ENCODE peak calls at places on chromosomes 7 and 10, in ten cellular contexts. One of them, this sample, is unnamed.

GRCh38 chr7:30412810-30413504 is 65.6 kb downstream of the NOD1 start:
- DNase-seq in right atrium auricular region: no peak
- DNase-seq in tibial artery: no peak
- DNase-seq in sigmoid colon: no peak
- DNase-seq in GM23338: peak; percentile 85
- DNase-seq in left lung: no peak
- DNase-seq in fibroblast of lung: peak; percentile 78
- DNase-seq in psoas muscle: no peak
- DNase-seq in aorta: no peak
- DNase-seq in iPS DF 6.9: peak; percentile 41
- DNase-seq in this sample: no peak

GRCh38 chr7:55526770-55527169 is 45.5 kb downstream of the VOPP1 start:
- DNase-seq in right atrium auricular region: no peak
- DNase-seq in tibial artery: no peak
- DNase-seq in sigmoid colon: no peak
- DNase-seq in GM23338: peak; percentile 68
- DNase-seq in left lung: no peak
- DNase-seq in fibroblast of lung: no peak
- DNase-seq in psoas muscle: no peak
- DNase-seq in aorta: no peak
- DNase-seq in iPS DF 6.9: no peak
- DNase-seq in this sample: no peak

GRCh38 chr10:95850791-95851190 is 57.0 kb upstream of the CC2D2B start:
- DNase-seq in right atrium auricular region: no peak
- DNase-seq in tibial artery: no peak
- DNase-seq in sigmoid colon: no peak
- DNase-seq in GM23338: no peak
- DNase-seq in left lung: no peak
- DNase-seq in fibroblast of lung: no peak
- DNase-seq in psoas muscle: no peak
- DNase-seq in aorta: no peak
- DNase-seq in iPS DF 6.9: no peak
- DNase-seq in this sample: no peak

GRCh38 chr7:1846331-1847065 is 176.4 kb downstream of the ELFN1 start:
- DNase-seq in right atrium auricular region: no peak
- DNase-seq in tibial artery: peak; percentile 59
- DNase-seq in sigmoid colon: peak; percentile 50
- DNase-seq in GM23338: no peak
- DNase-seq in left lung: peak; percentile 22
- DNase-seq in fibroblast of lung: no peak
- DNase-seq in psoas muscle: peak; percentile 35
- DNase-seq in aorta: peak; percentile 70
- DNase-seq in iPS DF 6.9: no peak
- DNase-seq in this sample: peak; percentile 8

GRCh38 chr10:128604025-128604424 is 477.8 kb upstream of the MKI67 start:
- DNase-seq in right atrium auricular region: no peak
- DNase-seq in tibial artery: no peak
- DNase-seq in sigmoid colon: no peak
- DNase-seq in GM23338: no peak
- DNase-seq in left lung: no peak
- DNase-seq in fibroblast of lung: no peak
- DNase-seq in psoas muscle: no peak
- DNase-seq in aorta: no peak
- DNase-seq in iPS DF 6.9: no peak
- DNase-seq in this sample: no peak

GRCh38 chr10:85946713-85947326 is 419.8 kb downstream of the GRID1 start:
- DNase-seq in right atrium auricular region: no peak
- DNase-seq in tibial artery: no peak
- DNase-seq in sigmoid colon: no peak
- DNase-seq in GM23338: no peak
- DNase-seq in left lung: no peak
- DNase-seq in fibroblast of lung: no peak
- DNase-seq in psoas muscle: no peak
- DNase-seq in aorta: no peak
- DNase-seq in iPS DF 6.9: no peak
- DNase-seq in this sample: no peak

GRCh38 chr7:134075799-134076198 is 51.3 kb upstream of the LRGUK start:
- DNase-seq in right atrium auricular region: no peak
- DNase-seq in tibial artery: no peak
- DNase-seq in sigmoid colon: no peak
- DNase-seq in GM23338: no peak
- DNase-seq in left lung: no peak
- DNase-seq in fibroblast of lung: no peak
- DNase-seq in psoas muscle: no peak
- DNase-seq in aorta: no peak
- DNase-seq in iPS DF 6.9: no peak
- DNase-seq in this sample: no peak

GRCh38 chr10:6068422-6068821 is 6.3 kb upstream of the IL2RA start:
- DNase-seq in right atrium auricular region: no peak
- DNase-seq in tibial artery: peak; percentile 38
- DNase-seq in sigmoid colon: peak; percentile 63
- DNase-seq in GM23338: no peak
- DNase-seq in left lung: peak; percentile 55
- DNase-seq in fibroblast of lung: no peak
- DNase-seq in psoas muscle: no peak
- DNase-seq in aorta: no peak
- DNase-seq in iPS DF 6.9: no peak
- DNase-seq in this sample: peak; percentile 33

GRCh38 chr10:12782537-12782936 is 219.0 kb downstream of the CCDC3 start:
- DNase-seq in right atrium auricular region: no peak
- DNase-seq in tibial artery: no peak
- DNase-seq in sigmoid colon: peak; percentile 74
- DNase-seq in GM23338: peak; percentile 72
- DNase-seq in left lung: no peak
- DNase-seq in fibroblast of lung: no peak
- DNase-seq in psoas muscle: peak; percentile 65
- DNase-seq in aorta: no peak
- DNase-seq in iPS DF 6.9: no peak
- DNase-seq in this sample: peak; percentile 31

GRCh38 chr10:132624847-132625839 is 87.6 kb downstream of the INPP5A start:
- DNase-seq in right atrium auricular region: no peak
- DNase-seq in tibial artery: peak; percentile 71
- DNase-seq in sigmoid colon: peak; percentile 70
- DNase-seq in GM23338: no peak
- DNase-seq in left lung: no peak
- DNase-seq in fibroblast of lung: no peak
- DNase-seq in psoas muscle: peak; percentile 58
- DNase-seq in aorta: peak; percentile 75
- DNase-seq in iPS DF 6.9: no peak
- DNase-seq in this sample: no peak

GRCh38 chr10:119655566-119656001 is 4.4 kb downstream of the BAG3 start:
- DNase-seq in right atrium auricular region: peak; percentile 85
- DNase-seq in tibial artery: peak; percentile 77
- DNase-seq in sigmoid colon: peak; percentile 95
- DNase-seq in GM23338: no peak
- DNase-seq in left lung: no peak
- DNase-seq in fibroblast of lung: peak; percentile 86
- DNase-seq in psoas muscle: peak; percentile 88
- DNase-seq in aorta: no peak
- DNase-seq in iPS DF 6.9: no peak
- DNase-seq in this sample: peak; percentile 46

GRCh38 chr7:71272509-71273214 is 140.7 kb downstream of the GALNT17 start:
- DNase-seq in right atrium auricular region: no peak
- DNase-seq in tibial artery: no peak
- DNase-seq in sigmoid colon: no peak
- DNase-seq in GM23338: no peak
- DNase-seq in left lung: no peak
- DNase-seq in fibroblast of lung: no peak
- DNase-seq in psoas muscle: no peak
- DNase-seq in aorta: no peak
- DNase-seq in iPS DF 6.9: no peak
- DNase-seq in this sample: no peak

GRCh38 chr10:31124852-31125251 is 93.2 kb upstream of the ZNF438 start:
- DNase-seq in right atrium auricular region: no peak
- DNase-seq in tibial artery: no peak
- DNase-seq in sigmoid colon: no peak
- DNase-seq in GM23338: no peak
- DNase-seq in left lung: no peak
- DNase-seq in fibroblast of lung: no peak
- DNase-seq in psoas muscle: no peak
- DNase-seq in aorta: no peak
- DNase-seq in iPS DF 6.9: no peak
- DNase-seq in this sample: no peak

DNA sequence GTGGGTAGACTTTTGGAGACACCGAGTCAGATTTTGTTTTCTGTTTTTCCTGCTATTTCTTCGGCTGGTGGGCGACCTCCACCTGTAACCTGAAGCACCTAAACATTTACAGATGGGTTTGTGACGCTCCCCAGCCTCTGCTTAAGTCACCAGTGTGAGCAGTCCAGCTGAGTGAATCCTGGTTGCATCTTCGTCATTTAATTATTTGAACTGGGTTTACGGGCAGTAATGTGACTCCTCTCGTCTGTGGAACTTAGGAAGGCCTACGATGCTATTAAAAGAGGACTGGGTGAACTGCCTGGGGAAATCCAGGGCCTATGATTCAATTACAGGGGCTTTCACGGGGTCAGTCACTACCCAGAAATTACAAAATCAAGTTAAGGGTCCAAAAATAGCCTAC is 52.5 kb downstream of the WNT2 start:
- DNase-seq in right atrium auricular region: no peak
- DNase-seq in tibial artery: no peak
- DNase-seq in sigmoid colon: no peak
- DNase-seq in GM23338: no peak
- DNase-seq in left lung: no peak
- DNase-seq in fibroblast of lung: peak; percentile 63
- DNase-seq in psoas muscle: no peak
- DNase-seq in aorta: no peak
- DNase-seq in iPS DF 6.9: no peak
- DNase-seq in this sample: no peak
- H3K27me3 ChIP-seq in right atrium auricular region: no peaks in the 10 kb centered on the region
- H3K27me3 ChIP-seq in tibial artery: no peaks in the 10 kb centered on the region
- H3K27me3 ChIP-seq in sigmoid colon: no peaks in the 10 kb centered on the region
- H3K27me3 ChIP-seq in GM23338: no peaks in the 10 kb centered on the region
- H3K27me3 ChIP-seq in left lung: no peaks in the 10 kb centered on the region
- H3K27me3 ChIP-seq in fibroblast of lung: no peaks in the 10 kb centered on the region
- H3K27me3 ChIP-seq in psoas muscle: no peaks in the 10 kb centered on the region
- H3K27me3 ChIP-seq in aorta: no peaks in the 10 kb centered on the region
- H3K27me3 ChIP-seq in iPS DF 6.9: no peaks in the 10 kb centered on the region
- H3K27me3 ChIP-seq in this sample: peaks cover 11% of the 10 kb centered on the region

GRCh38 chr10:122245897-122246296 is 25.2 kb upstream of the BTBD16 start:
- DNase-seq in right atrium auricular region: no peak
- DNase-seq in tibial artery: peak; percentile 53
- DNase-seq in sigmoid colon: peak; percentile 25
- DNase-seq in GM23338: no peak
- DNase-seq in left lung: peak; percentile 14
- DNase-seq in fibroblast of lung: no peak
- DNase-seq in psoas muscle: no peak
- DNase-seq in aorta: no peak
- DNase-seq in iPS DF 6.9: no peak
- DNase-seq in this sample: no peak
- H3K36me3 ChIP-seq in right atrium auricular region: peaks cover 82% of the 10 kb centered on the region
- H3K36me3 ChIP-seq in tibial artery: peaks cover 52% of the 10 kb centered on the region
- H3K36me3 ChIP-seq in sigmoid colon: peaks cover 89% of the 10 kb centered on the region
- H3K36me3 ChIP-seq in GM23338: peaks cover 6% of the 10 kb centered on the region
- H3K36me3 ChIP-seq in left lung: no peaks in the 10 kb centered on the region
- H3K36me3 ChIP-seq in fibroblast of lung: peaks cover 2% of the 10 kb centered on the region
- H3K36me3 ChIP-seq in psoas muscle: peaks cover 100% of the 10 kb centered on the region
- H3K36me3 ChIP-seq in aorta: peaks cover 12% of the 10 kb centered on the region
- H3K36me3 ChIP-seq in iPS DF 6.9: peaks cover 9% of the 10 kb centered on the region
- H3K36me3 ChIP-seq in this sample: peaks cover 83% of the 10 kb centered on the region

GRCh38 chr10:110067960-110068770 is 60.4 kb downstream of the ADD3 start:
- DNase-seq in right atrium auricular region: no peak
- DNase-seq in tibial artery: no peak
- DNase-seq in sigmoid colon: no peak
- DNase-seq in GM23338: peak; percentile 37
- DNase-seq in left lung: no peak
- DNase-seq in fibroblast of lung: peak; percentile 34
- DNase-seq in psoas muscle: no peak
- DNase-seq in aorta: no peak
- DNase-seq in iPS DF 6.9: no peak
- DNase-seq in this sample: peak; percentile 48
- H3K4me1 ChIP-seq in right atrium auricular region: peaks cover 60% of the 10 kb centered on the region
- H3K4me1 ChIP-seq in tibial artery: peaks cover 6% of the 10 kb centered on the region
- H3K4me1 ChIP-seq in sigmoid colon: peaks cover 5% of the 10 kb centered on the region
- H3K4me1 ChIP-seq in GM23338: peaks cover 27% of the 10 kb centered on the region
- H3K4me1 ChIP-seq in left lung: peaks cover 54% of the 10 kb centered on the region
- H3K4me1 ChIP-seq in fibroblast of lung: peaks cover 5% of the 10 kb centered on the region
- H3K4me1 ChIP-seq in psoas muscle: peaks cover 34% of the 10 kb centered on the region
- H3K4me1 ChIP-seq in aorta: peaks cover 2% of the 10 kb centered on the region
- H3K4me1 ChIP-seq in iPS DF 6.9: peaks cover 3% of the 10 kb centered on the region
- H3K4me1 ChIP-seq in this sample: peaks cover 99% of the 10 kb centered on the region

GRCh38 chr10:8036521-8037198 is 17.8 kb upstream of the GATA3 start:
- DNase-seq in right atrium auricular region: no peak
- DNase-seq in tibial artery: no peak
- DNase-seq in sigmoid colon: no peak
- DNase-seq in GM23338: peak; percentile 11
- DNase-seq in left lung: no peak
- DNase-seq in fibroblast of lung: no peak
- DNase-seq in psoas muscle: no peak
- DNase-seq in aorta: peak; percentile 47
- DNase-seq in iPS DF 6.9: no peak
- DNase-seq in this sample: no peak
- H3K27me3 ChIP-seq in right atrium auricular region: peaks cover 80% of the 10 kb centered on the region
- H3K27me3 ChIP-seq in tibial artery: no peaks in the 10 kb centered on the region
- H3K27me3 ChIP-seq in sigmoid colon: peaks cover 84% of the 10 kb centered on the region
- H3K27me3 ChIP-seq in GM23338: peaks cover 100% of the 10 kb centered on the region
- H3K27me3 ChIP-seq in left lung: peaks cover 91% of the 10 kb centered on the region
- H3K27me3 ChIP-seq in fibroblast of lung: peaks cover 75% of the 10 kb centered on the region
- H3K27me3 ChIP-seq in psoas muscle: peaks cover 99% of the 10 kb centered on the region
- H3K27me3 ChIP-seq in aorta: peaks cover 2% of the 10 kb centered on the region
- H3K27me3 ChIP-seq in iPS DF 6.9: peaks cover 80% of the 10 kb centered on the region
- H3K27me3 ChIP-seq in this sample: peaks cover 100% of the 10 kb centered on the region

GRCh38 chr10:59236064-59236697 is 59.7 kb downstream of the PHYHIPL start:
- DNase-seq in right atrium auricular region: no peak
- DNase-seq in tibial artery: no peak
- DNase-seq in sigmoid colon: no peak
- DNase-seq in GM23338: no peak
- DNase-seq in left lung: no peak
- DNase-seq in fibroblast of lung: no peak
- DNase-seq in psoas muscle: no peak
- DNase-seq in aorta: no peak
- DNase-seq in iPS DF 6.9: no peak
- DNase-seq in this sample: no peak
- H3K36me3 ChIP-seq in right atrium auricular region: no peaks in the 10 kb centered on the region
- H3K36me3 ChIP-seq in tibial artery: no peaks in the 10 kb centered on the region
- H3K36me3 ChIP-seq in sigmoid colon: no peaks in the 10 kb centered on the region
- H3K36me3 ChIP-seq in GM23338: no peaks in the 10 kb centered on the region
- H3K36me3 ChIP-seq in left lung: no peaks in the 10 kb centered on the region
- H3K36me3 ChIP-seq in fibroblast of lung: no peaks in the 10 kb centered on the region
- H3K36me3 ChIP-seq in psoas muscle: no peaks in the 10 kb centered on the region
- H3K36me3 ChIP-seq in aorta: no peaks in the 10 kb centered on the region
- H3K36me3 ChIP-seq in iPS DF 6.9: no peaks in the 10 kb centered on the region
- H3K36me3 ChIP-seq in this sample: no peaks in the 10 kb centered on the region

DNA sequence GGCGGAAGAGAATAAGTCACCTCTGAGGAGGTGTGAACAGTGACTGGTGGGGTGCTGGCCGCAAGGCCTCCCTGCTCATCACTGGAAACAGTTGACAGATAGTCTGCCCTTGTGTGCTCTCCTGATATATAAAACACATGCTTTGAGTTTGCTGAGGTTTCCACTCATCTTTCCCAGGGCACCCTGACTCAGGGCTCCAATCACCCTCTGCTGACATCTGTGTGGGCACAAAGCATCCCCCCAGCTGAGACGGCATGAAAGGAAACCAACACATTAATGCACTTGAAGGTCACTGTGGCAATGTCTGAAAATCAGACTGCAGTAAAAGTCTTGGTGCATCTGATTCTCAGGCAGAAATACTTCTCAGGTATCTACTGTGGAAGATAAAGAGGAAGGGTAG is 49.8 kb downstream of the EPDR1 start:
- DNase-seq in right atrium auricular region: no peak
- DNase-seq in tibial artery: no peak
- DNase-seq in sigmoid colon: no peak
- DNase-seq in GM23338: no peak
- DNase-seq in left lung: no peak
- DNase-seq in fibroblast of lung: no peak
- DNase-seq in psoas muscle: no peak
- DNase-seq in aorta: no peak
- DNase-seq in iPS DF 6.9: no peak
- DNase-seq in this sample: no peak
- H3K4me1 ChIP-seq in right atrium auricular region: no peaks in the 10 kb centered on the region
- H3K4me1 ChIP-seq in tibial artery: no peaks in the 10 kb centered on the region
- H3K4me1 ChIP-seq in sigmoid colon: no peaks in the 10 kb centered on the region
- H3K4me1 ChIP-seq in GM23338: no peaks in the 10 kb centered on the region
- H3K4me1 ChIP-seq in left lung: no peaks in the 10 kb centered on the region
- H3K4me1 ChIP-seq in fibroblast of lung: no peaks in the 10 kb centered on the region
- H3K4me1 ChIP-seq in psoas muscle: no peaks in the 10 kb centered on the region
- H3K4me1 ChIP-seq in aorta: no peaks in the 10 kb centered on the region
- H3K4me1 ChIP-seq in iPS DF 6.9: no peaks in the 10 kb centered on the region
- H3K4me1 ChIP-seq in this sample: no peaks in the 10 kb centered on the region